ENCODE peak calls at places on chromosomes 7 and 10, in four cellular contexts. P, E, B and X are unnamed samples.

GRCh38 chr7:1863091-1863900 is 193.2 kb downstream of the ELFN1 start:
- DNase-seq in E (no peak), P (no peak), B (no peak), X (no peak)

GRCh38 chr10:7819126-7819470 is 793 bp downstream of the TAF3 start:
- DNase-seq in B (peak), P (peak), E (peak), X (no peak)

GRCh38 chr10:27947513-27947912 is 51.4 kb downstream of the ODAD2 start:
- DNase-seq in B (no peak), E (no peak), P (no peak), X (no peak)

GRCh38 chr7:45979275-45980180 is 58.5 kb upstream of the IGFBP3 start:
- DNase-seq in P (peak), B (no peak), E (no peak), X (no peak)

GRCh38 chr7:105581066-105581811 is at the start of gene EFCAB10:
- DNase-seq in P (peak), E (peak), B (no peak), X (no peak)

GRCh38 chr7:143345428-143345900 is 17.0 kb downstream of the FAM131B start:
- DNase-seq in E (no peak), B (no peak), P (peak), X (no peak)

GRCh38 chr7:155296788-155297516 is 726 bp upstream of the INSIG1 start:
- DNase-seq in E (peak), P (no peak), B (no peak), X (peak)

GRCh38 chr10:53432035-53432434 is 659.5 kb upstream of the MBL2 start:
- DNase-seq in B (no peak), E (no peak), P (no peak), X (no peak)

GRCh38 chr10:77949167-77949566 is 22.6 kb upstream of the DLG5 start:
- DNase-seq in E (no peak), B (no peak), P (peak), X (no peak)

GRCh38 chr10:119750391-119751230 is 24.8 kb downstream of the INPP5F start:
- DNase-seq in E (peak), B (peak), P (peak), X (peak)

GRCh38 chr10:96996275-96996980 is 164.3 kb downstream of the LCOR start:
- DNase-seq in B (no peak), E (no peak), P (no peak), X (no peak)

GRCh38 chr10:13716161-13717071 is 129.7 kb downstream of the PRPF18 start:
- DNase-seq in E (no peak), B (peak), P (no peak), X (no peak)

GRCh38 chr10:8477300-8477699 is 422.8 kb downstream of the GATA3 start:
- DNase-seq in P (no peak), E (no peak), B (no peak), X (no peak)

GRCh38 chr7:35652124-35652523 is 42.8 kb downstream of the HERPUD2 start:
- DNase-seq in B (no peak), P (no peak), E (no peak), X (no peak)

GRCh38 chr10:11515596-11516418 is 95.6 kb downstream of the USP6NL start:
- DNase-seq in E (peak), B (peak), P (no peak), X (no peak)

GRCh38 chr10:7529638-7530037 is 118.8 kb upstream of the SFMBT2 start:
- DNase-seq in B (no peak), E (peak), P (no peak), X (no peak)

GRCh38 chr10:128440513-128441160 is 314.4 kb upstream of the MKI67 start:
- DNase-seq in B (no peak), E (no peak), P (peak), X (no peak)

GRCh38 chr7:5532520-5533335 is 109.1 kb upstream of the TNRC18 start:
- DNase-seq in E (no peak), P (peak), B (no peak), X (no peak)

GRCh38 chr10:28217848-28218247 is 85.0 kb downstream of the MPP7 start:
- DNase-seq in B (no peak), E (no peak), P (no peak), X (no peak)

GRCh38 chr10:102404361-102405107 is 9.0 kb downstream of the NFKB2 start:
- DNase-seq in E (no peak), P (no peak), B (no peak), X (no peak)

GRCh38 chr7:8373856-8374255 is 59.6 kb upstream of the NXPH1 start:
- DNase-seq in B (no peak), P (no peak), E (no peak), X (no peak)